ENCODE peak calls at places on chromosomes 3 and 15, in six cellular contexts. O is IMR-90, I is cardiac fibroblast, S is right atrium auricular region, P is colonic mucosa, J is fibroblast of mammary gland. V is an unnamed sample.

GRCh38 chr3:82883072-82883471 is 1121.6 kb upstream of the GBE1 start:
- DNase-seq in O (no peak), I (no peak), S (no peak), P (no peak), J (no peak), V (no peak)

GRCh38 chr15:78067328-78068241 is 9.9 kb downstream of the TBC1D2B start:
- DNase-seq in O (no peak), I (no peak), S (no peak), P (no peak), J (no peak), V (peak; percentile 77)

GRCh38 chr15:63133786-63134185 is 12.1 kb downstream of the LACTB start:
- DNase-seq in O (peak; percentile 75), I (peak; percentile 64), S (no peak), P (no peak), J (peak; percentile 58), V (no peak)

GRCh38 chr15:38708672-38709188 is 144.1 kb upstream of the RASGRP1 start:
- DNase-seq in O (peak; percentile 75), I (no peak), S (no peak), P (no peak), J (no peak), V (no peak)

GRCh38 chr3:13096356-13096755 is 23.1 kb upstream of the IQSEC1 start:
- DNase-seq in O (no peak), I (no peak), S (no peak), P (no peak), J (no peak), V (no peak)

GRCh38 chr3:112610121-112610520 is 30.8 kb downstream of the CCDC80 start:
- DNase-seq in O (peak; percentile 47), I (peak; percentile 61), S (no peak), P (no peak), J (peak; percentile 93), V (no peak)

GRCh38 chr3:24640330-24640877 is 145.8 kb upstream of the THRB start:
- DNase-seq in O (no peak), I (peak; percentile 69), S (no peak), P (peak; percentile 27), J (peak; percentile 81), V (no peak)

GRCh38 chr15:68894208-68894607 is 36.1 kb upstream of the SPESP1 start:
- DNase-seq in O (no peak), I (no peak), S (no peak), P (no peak), J (no peak), V (no peak)

GRCh38 chr3:138097192-138097829 is 18.1 kb downstream of the DZIP1L start:
- DNase-seq in O (no peak), I (no peak), S (no peak), P (no peak), J (no peak), V (no peak)

GRCh38 chr3:113193298-113193697 is 18.1 kb upstream of the BOC start:
- DNase-seq in O (no peak), I (peak; percentile 30), S (no peak), P (no peak), J (no peak), V (no peak)

GRCh38 chr3:10992946-10993728 is 589 bp downstream of the SLC6A1 start:
- DNase-seq in O (no peak), I (no peak), S (no peak), P (no peak), J (no peak), V (no peak)
- H3K4me3 ChIP-seq in O (no peak overlapping the region), I (no peak overlapping the region), S (peak overlapping the region; percentile 45), P (no peak overlapping the region), J (no peak overlapping the region), V (no peak overlapping the region)

GRCh38 chr3:141291610-141292345 is 60.2 kb downstream of the PXYLP1 start:
- DNase-seq in O (no peak), I (no peak), S (peak; percentile 56), P (no peak), J (no peak), V (no peak)

GRCh38 chr3:141289228-141289772 is 57.7 kb downstream of the PXYLP1 start:
- DNase-seq in O (no peak), I (no peak), S (peak; percentile 5), P (no peak), J (no peak), V (no peak)

GRCh38 chr3:141294300-141294699 is 62.7 kb downstream of the PXYLP1 start:
- DNase-seq in O (no peak), I (no peak), S (no peak), P (no peak), J (no peak), V (no peak)

GRCh38 chr3:141294848-141295247 is 63.2 kb downstream of the PXYLP1 start:
- DNase-seq in O (peak; percentile 88), I (peak; percentile 57), S (peak; percentile 9), P (no peak), J (peak; percentile 88), V (peak; percentile 39)

GRCh38 chr3:141292346-141293058 is 60.9 kb downstream of the PXYLP1 start:
- DNase-seq in O (no peak), I (no peak), S (peak; percentile 57), P (no peak), J (no peak), V (no peak)
- H3K4me3 ChIP-seq in O (no peak overlapping the region), I (no peak overlapping the region), S (no peak overlapping the region), P (no peak overlapping the region), J (no peak overlapping the region), V (no peak overlapping the region)

GRCh38 chr3:184016169-184016570 is 1.5 kb downstream of the ABCC5 start:
- DNase-seq in O (no peak), I (no peak), S (no peak), P (no peak), J (no peak), V (no peak)
- H3K4me3 ChIP-seq in O (no peak overlapping the region), I (no peak overlapping the region), S (peak overlapping the region; percentile 17), P (no peak overlapping the region), J (no peak overlapping the region), V (peak overlapping the region; percentile 100)

GRCh38 chr15:101250931-101251829 is 668 bp downstream of the CHSY1 start:
- DNase-seq in O (no peak), I (no peak), S (no peak), P (peak; percentile 38), J (no peak), V (peak; percentile 58)

GRCh38 chr15:101255066-101255415 is 3.2 kb upstream of the CHSY1 start:
- DNase-seq in O (peak; percentile 41), I (peak; percentile 51), S (no peak), P (no peak), J (no peak), V (no peak)

GRCh38 chr15:101251830-101252820 is at the start of gene CHSY1:
- DNase-seq in O (peak; percentile 93), I (peak; percentile 97), S (peak; percentile 95), P (peak; percentile 91), J (peak; percentile 90), V (peak; percentile 94)

GRCh38 chr15:101254157-101255065 is 2.6 kb upstream of the CHSY1 start:
- DNase-seq in O (no peak), I (no peak), S (no peak), P (no peak), J (no peak), V (no peak)

DNA sequence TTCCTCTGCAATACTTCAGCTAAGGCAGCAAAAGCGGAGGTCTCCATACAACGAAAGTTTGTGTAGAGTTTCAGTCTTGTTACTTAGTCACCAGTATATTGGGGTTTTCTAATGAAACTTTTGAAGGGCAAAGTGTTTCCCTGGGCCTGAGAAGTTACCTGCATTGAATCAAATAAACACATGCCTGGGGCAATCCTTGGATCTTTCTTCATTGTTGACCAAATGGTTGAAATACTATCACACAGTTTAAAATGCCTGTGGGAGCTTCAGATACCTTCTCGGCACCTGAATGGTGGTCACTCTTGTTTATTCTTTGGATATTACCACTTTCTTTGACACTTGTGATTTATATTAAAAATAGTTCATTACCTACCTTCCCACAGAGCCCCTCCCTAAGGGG is 988 bp upstream of the CHSY1 start:
- DNase-seq in O (no peak), I (no peak), S (no peak), P (no peak), J (no peak), V (no peak)
- H3K4me3 ChIP-seq in O (peak overlapping the region; percentile 100), I (peak overlapping the region; percentile 57), S (peak overlapping the region; percentile 57), P (peak overlapping the region; percentile 62), J (peak overlapping the region; percentile 57), V (peak overlapping the region; percentile 66)

DNA sequence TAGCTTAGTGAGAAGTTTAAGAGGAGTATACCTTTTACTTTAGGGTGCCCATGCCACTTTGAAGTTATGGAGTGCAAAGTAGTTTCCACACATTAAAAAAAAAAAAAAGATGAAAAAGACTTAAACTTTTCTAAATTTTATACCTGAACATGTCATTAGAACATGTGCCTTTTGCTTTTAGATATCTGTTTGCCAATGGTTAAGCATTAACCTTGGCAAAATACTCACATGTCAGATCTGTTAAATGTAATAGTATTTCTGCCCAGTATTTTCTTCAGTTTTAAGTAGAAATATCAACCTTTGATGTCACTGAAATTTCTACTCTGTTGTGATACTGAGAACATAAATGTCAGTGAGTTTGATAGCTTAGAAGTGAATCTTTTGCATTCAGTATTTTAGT is 12.2 kb downstream of the ZFAND6 start:
- DNase-seq in O (no peak), I (no peak), S (no peak), P (no peak), J (no peak), V (no peak)
- H3K4me3 ChIP-seq in O (no peak overlapping the region), I (no peak overlapping the region), S (no peak overlapping the region), P (no peak overlapping the region), J (peak overlapping the region; percentile 20), V (peak overlapping the region; percentile 51)

GRCh38 chr15:51970132-51970817 is 1.3 kb downstream of the LEO1 start:
- DNase-seq in O (no peak), I (no peak), S (no peak), P (no peak), J (no peak), V (no peak)
- H3K4me3 ChIP-seq in O (peak overlapping the region; percentile 73), I (peak overlapping the region; percentile 94), S (no peak overlapping the region), P (peak overlapping the region; percentile 83), J (peak overlapping the region; percentile 94), V (peak overlapping the region; percentile 75)

DNA sequence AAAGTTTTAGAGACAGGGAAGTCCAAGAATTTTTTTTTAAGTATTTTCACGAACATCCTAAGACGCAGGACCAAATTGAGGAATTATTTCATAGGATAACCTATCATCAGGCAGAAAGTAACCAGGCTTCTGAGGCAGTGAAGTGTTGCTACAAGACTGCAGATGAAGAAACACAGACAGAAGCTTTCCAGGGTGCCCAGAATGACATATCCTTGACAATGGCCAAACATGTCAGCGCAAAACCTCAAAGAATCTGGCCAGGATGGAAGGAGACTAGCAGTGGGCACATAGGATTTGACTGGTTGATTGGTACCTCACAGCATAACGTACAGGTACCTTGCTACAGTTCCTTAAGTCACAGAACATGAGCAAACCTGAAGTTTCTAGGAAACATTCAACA is 7.5 kb downstream of the ADAMTS9 start:
- DNase-seq in O (no peak), I (no peak), S (no peak), P (no peak), J (no peak), V (no peak)
- H3K4me3 ChIP-seq in O (no peak overlapping the region), I (no peak overlapping the region), S (no peak overlapping the region), P (no peak overlapping the region), J (no peak overlapping the region), V (no peak overlapping the region)

DNA sequence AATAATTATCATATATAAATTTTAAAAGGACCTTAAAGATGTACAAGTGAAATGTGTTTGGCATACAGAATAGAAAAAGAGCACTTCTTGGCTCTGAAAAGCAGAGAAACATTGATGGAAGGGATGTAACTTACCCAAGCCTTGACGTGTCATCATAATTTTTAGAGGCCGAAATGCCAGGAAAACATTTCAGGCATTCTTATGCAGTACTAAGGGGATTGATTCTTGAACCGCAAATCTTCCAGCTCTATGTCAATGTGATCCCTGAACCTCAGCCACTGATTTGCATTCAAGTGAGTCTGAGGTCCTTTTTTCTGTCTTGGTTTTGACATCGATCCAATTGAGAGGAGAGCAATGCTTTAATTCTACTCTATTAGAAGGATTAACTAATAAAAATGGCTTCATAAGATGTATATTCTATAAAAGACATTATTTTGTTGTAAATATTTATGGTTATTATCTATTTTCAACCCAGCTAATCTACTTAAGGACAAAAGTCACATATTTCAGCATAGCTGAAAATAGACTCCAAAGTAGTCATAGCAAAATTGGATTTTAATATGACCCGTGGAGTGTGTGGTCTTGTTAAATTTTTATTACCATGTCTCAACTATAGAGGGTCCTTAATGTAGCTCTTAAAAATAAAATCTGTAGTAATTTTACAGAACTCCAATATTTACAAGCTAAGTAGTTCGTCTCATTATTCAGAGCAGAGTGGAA is 97.6 kb downstream of the CLDN1 start:
- DNase-seq in O (no peak), I (no peak), S (no peak), P (no peak), J (no peak), V (no peak)
- H3K4me3 ChIP-seq in O (no peak overlapping the region), I (no peak overlapping the region), S (no peak overlapping the region), P (no peak overlapping the region), J (no peak overlapping the region), V (no peak overlapping the region)

V was measured in MG63.